ENCODE peak calls at places on chromosomes 5 and 9, in nine cellular contexts. One of them, this sample, is unnamed.

GRCh38 chr9:87290241-87290700 is 207.4 kb upstream of the DAPK1 start:
- DNase-seq in GM23248: peak
- DNase-seq in progenitor cell of endocrine pancreas: no peak
- DNase-seq in CD8-positive, alpha-beta T cell: no peak
- DNase-seq in islet precursor cell: no peak
- DNase-seq in CD8-positive, alpha-beta memory T cell: no peak
- DNase-seq in skeletal muscle cell: peak
- DNase-seq in prostate gland: no peak
- DNase-seq in HEK293T: peak
- DNase-seq in this sample: no peak

GRCh38 chr5:128380324-128380723 is 157.7 kb downstream of the FBN2 start:
- DNase-seq in GM23248: no peak
- DNase-seq in progenitor cell of endocrine pancreas: no peak
- DNase-seq in CD8-positive, alpha-beta T cell: no peak
- DNase-seq in islet precursor cell: no peak
- DNase-seq in CD8-positive, alpha-beta memory T cell: no peak
- DNase-seq in skeletal muscle cell: no peak
- DNase-seq in prostate gland: no peak
- DNase-seq in HEK293T: peak
- DNase-seq in this sample: no peak

GRCh38 chr9:99184073-99184426 is 37.7 kb downstream of the ALG2 start:
- DNase-seq in GM23248: no peak
- DNase-seq in progenitor cell of endocrine pancreas: no peak
- DNase-seq in CD8-positive, alpha-beta T cell: no peak
- DNase-seq in islet precursor cell: no peak
- DNase-seq in CD8-positive, alpha-beta memory T cell: no peak
- DNase-seq in skeletal muscle cell: no peak
- DNase-seq in prostate gland: no peak
- DNase-seq in HEK293T: no peak
- DNase-seq in this sample: no peak

GRCh38 chr5:170338933-170339779 is 41.6 kb upstream of the LCP2 start:
- DNase-seq in GM23248: no peak
- DNase-seq in progenitor cell of endocrine pancreas: no peak
- DNase-seq in CD8-positive, alpha-beta T cell: peak
- DNase-seq in islet precursor cell: no peak
- DNase-seq in CD8-positive, alpha-beta memory T cell: peak
- DNase-seq in skeletal muscle cell: no peak
- DNase-seq in prostate gland: no peak
- DNase-seq in HEK293T: no peak
- DNase-seq in this sample: peak

GRCh38 chr5:4553968-4554367 is 586.2 kb upstream of the ADAMTS16 start:
- DNase-seq in GM23248: no peak
- DNase-seq in progenitor cell of endocrine pancreas: no peak
- DNase-seq in CD8-positive, alpha-beta T cell: no peak
- DNase-seq in islet precursor cell: no peak
- DNase-seq in CD8-positive, alpha-beta memory T cell: no peak
- DNase-seq in skeletal muscle cell: no peak
- DNase-seq in prostate gland: no peak
- DNase-seq in HEK293T: no peak
- DNase-seq in this sample: no peak

GRCh38 chr5:157460921-157461792 is 1.1 kb downstream of the NIPAL4 start:
- DNase-seq in GM23248: no peak
- DNase-seq in progenitor cell of endocrine pancreas: no peak
- DNase-seq in CD8-positive, alpha-beta T cell: no peak
- DNase-seq in islet precursor cell: peak
- DNase-seq in CD8-positive, alpha-beta memory T cell: no peak
- DNase-seq in skeletal muscle cell: no peak
- DNase-seq in prostate gland: no peak
- DNase-seq in HEK293T: no peak
- DNase-seq in this sample: no peak

GRCh38 chr5:137856916-137857862 is 10.5 kb upstream of the MYOT start:
- DNase-seq in GM23248: no peak
- DNase-seq in progenitor cell of endocrine pancreas: no peak
- DNase-seq in CD8-positive, alpha-beta T cell: no peak
- DNase-seq in islet precursor cell: no peak
- DNase-seq in CD8-positive, alpha-beta memory T cell: no peak
- DNase-seq in skeletal muscle cell: no peak
- DNase-seq in prostate gland: no peak
- DNase-seq in HEK293T: no peak
- DNase-seq in this sample: no peak

GRCh38 chr9:105063665-105064247 is 135.8 kb upstream of the ABCA1 start:
- DNase-seq in GM23248: peak
- DNase-seq in progenitor cell of endocrine pancreas: no peak
- DNase-seq in CD8-positive, alpha-beta T cell: no peak
- DNase-seq in islet precursor cell: peak
- DNase-seq in CD8-positive, alpha-beta memory T cell: no peak
- DNase-seq in skeletal muscle cell: peak
- DNase-seq in prostate gland: no peak
- DNase-seq in HEK293T: no peak
- DNase-seq in this sample: no peak

GRCh38 chr9:35357116-35357515 is 132.8 kb upstream of the RUSC2 start:
- DNase-seq in GM23248: peak
- DNase-seq in progenitor cell of endocrine pancreas: no peak
- DNase-seq in CD8-positive, alpha-beta T cell: no peak
- DNase-seq in islet precursor cell: no peak
- DNase-seq in CD8-positive, alpha-beta memory T cell: no peak
- DNase-seq in skeletal muscle cell: no peak
- DNase-seq in prostate gland: no peak
- DNase-seq in HEK293T: no peak
- DNase-seq in this sample: no peak

GRCh38 chr5:82356808-82357671 is 78.9 kb upstream of the RPS23 start:
- DNase-seq in GM23248: peak
- DNase-seq in progenitor cell of endocrine pancreas: no peak
- DNase-seq in CD8-positive, alpha-beta T cell: peak
- DNase-seq in islet precursor cell: peak
- DNase-seq in CD8-positive, alpha-beta memory T cell: peak
- DNase-seq in skeletal muscle cell: peak
- DNase-seq in prostate gland: peak
- DNase-seq in HEK293T: no peak
- DNase-seq in this sample: peak

GRCh38 chr5:73792687-73793320 is 166.8 kb downstream of the ARHGEF28 start:
- DNase-seq in GM23248: peak
- DNase-seq in progenitor cell of endocrine pancreas: peak
- DNase-seq in CD8-positive, alpha-beta T cell: peak
- DNase-seq in islet precursor cell: peak
- DNase-seq in CD8-positive, alpha-beta memory T cell: peak
- DNase-seq in skeletal muscle cell: no peak
- DNase-seq in prostate gland: peak
- DNase-seq in HEK293T: peak
- DNase-seq in this sample: peak

GRCh38 chr5:91977599-91977998 is 594.5 kb upstream of the ARRDC3 start:
- DNase-seq in GM23248: no peak
- DNase-seq in progenitor cell of endocrine pancreas: no peak
- DNase-seq in CD8-positive, alpha-beta T cell: no peak
- DNase-seq in islet precursor cell: no peak
- DNase-seq in CD8-positive, alpha-beta memory T cell: no peak
- DNase-seq in skeletal muscle cell: no peak
- DNase-seq in prostate gland: no peak
- DNase-seq in HEK293T: no peak
- DNase-seq in this sample: no peak

GRCh38 chr9:124660341-124660801 is 110.7 kb downstream of the NR6A1 start:
- DNase-seq in GM23248: peak
- DNase-seq in progenitor cell of endocrine pancreas: peak
- DNase-seq in CD8-positive, alpha-beta T cell: no peak
- DNase-seq in islet precursor cell: peak
- DNase-seq in CD8-positive, alpha-beta memory T cell: no peak
- DNase-seq in skeletal muscle cell: peak
- DNase-seq in prostate gland: no peak
- DNase-seq in HEK293T: peak
- DNase-seq in this sample: no peak

GRCh38 chr5:149445739-149446369 is 66.8 kb upstream of the IL17B start:
- DNase-seq in GM23248: peak
- DNase-seq in progenitor cell of endocrine pancreas: no peak
- DNase-seq in CD8-positive, alpha-beta T cell: no peak
- DNase-seq in islet precursor cell: peak
- DNase-seq in CD8-positive, alpha-beta memory T cell: no peak
- DNase-seq in skeletal muscle cell: peak
- DNase-seq in prostate gland: no peak
- DNase-seq in HEK293T: peak
- DNase-seq in this sample: no peak

GRCh38 chr5:159894149-159894720 is 22.0 kb upstream of the ADRA1B start:
- DNase-seq in GM23248: no peak
- DNase-seq in progenitor cell of endocrine pancreas: no peak
- DNase-seq in CD8-positive, alpha-beta T cell: no peak
- DNase-seq in islet precursor cell: no peak
- DNase-seq in CD8-positive, alpha-beta memory T cell: no peak
- DNase-seq in skeletal muscle cell: no peak
- DNase-seq in prostate gland: no peak
- DNase-seq in HEK293T: no peak
- DNase-seq in this sample: no peak

GRCh38 chr5:139761501-139761900 is 34.1 kb upstream of the PSD2 start:
- DNase-seq in GM23248: no peak
- DNase-seq in progenitor cell of endocrine pancreas: no peak
- DNase-seq in CD8-positive, alpha-beta T cell: no peak
- DNase-seq in islet precursor cell: no peak
- DNase-seq in CD8-positive, alpha-beta memory T cell: no peak
- DNase-seq in skeletal muscle cell: no peak
- DNase-seq in prostate gland: no peak
- DNase-seq in HEK293T: no peak
- DNase-seq in this sample: no peak

GRCh38 chr9:131854906-131855504 is 115.1 kb upstream of the RAPGEF1 start:
- DNase-seq in GM23248: peak
- DNase-seq in progenitor cell of endocrine pancreas: no peak
- DNase-seq in CD8-positive, alpha-beta T cell: no peak
- DNase-seq in islet precursor cell: no peak
- DNase-seq in CD8-positive, alpha-beta memory T cell: no peak
- DNase-seq in skeletal muscle cell: peak
- DNase-seq in prostate gland: no peak
- DNase-seq in HEK293T: no peak
- DNase-seq in this sample: no peak